ENCODE peak calls at places on chromosomes 7 and 10, in seven cellular contexts. X is AG10803, E is OCI-LY7, M is PC-9, O is AG09309, Y is GM06990, R is adrenal gland. K is an unnamed sample.

GRCh38 chr10:46035923-46036849 is 5.8 kb upstream of the NCOA4 start:
- DNase-seq in X (no peak), Y (no peak), E (no peak), R (peak; percentile 16), M (no peak), O (no peak), K (no peak)

GRCh38 chr10:77084431-77085144 is 553.0 kb downstream of the KCNMA1 start:
- DNase-seq in M (no peak), Y (no peak), O (no peak), R (no peak), X (peak; percentile 4), E (no peak), K (no peak)

GRCh38 chr10:95480901-95481491 is 80.2 kb downstream of the SORBS1 start:
- DNase-seq in R (no peak), M (no peak), Y (no peak), E (no peak), O (no peak), X (no peak), K (no peak)

GRCh38 chr7:85094046-85094720 is 92.7 kb downstream of the SEMA3D start:
- DNase-seq in R (no peak), E (no peak), X (no peak), O (no peak), Y (no peak), M (no peak), K (no peak)

GRCh38 chr10:22481687-22482539 is 136.6 kb downstream of the SPAG6 start:
- DNase-seq in Y (no peak), E (no peak), R (no peak), X (peak; percentile 17), M (no peak), O (no peak), K (no peak)

GRCh38 chr7:12629816-12630614 is 57.4 kb upstream of the ARL4A start:
- DNase-seq in O (no peak), X (no peak), R (no peak), Y (no peak), E (no peak), M (no peak), K (no peak)

GRCh38 chr10:71727429-71728217 is 8.0 kb upstream of the C10orf105 start:
- DNase-seq in E (peak; percentile 92), O (no peak), Y (peak; percentile 81), M (peak; percentile 60), R (peak; percentile 76), X (peak; percentile 59), K (peak; percentile 94)

GRCh38 chr10:22133640-22134624 is 83.9 kb downstream of the EBLN1 start:
- DNase-seq in Y (peak; percentile 6), O (no peak), R (no peak), E (peak; percentile 56), M (no peak), X (no peak), K (peak; percentile 46)

GRCh38 chr7:35576037-35576573 is 118.8 kb downstream of the HERPUD2 start:
- DNase-seq in R (no peak), M (no peak), Y (no peak), O (no peak), X (no peak), E (no peak), K (no peak)

GRCh38 chr7:37698271-37698670 is 14.7 kb downstream of the GPR141 start:
- DNase-seq in X (no peak), Y (no peak), R (no peak), M (no peak), E (no peak), O (no peak), K (peak; percentile 19)

GRCh38 chr10:15796762-15797161 is 63.5 kb downstream of the MINDY3 start:
- DNase-seq in R (no peak), O (no peak), X (no peak), E (no peak), M (no peak), Y (no peak), K (no peak)

GRCh38 chr7:129989466-129989865 is 36.7 kb upstream of the UBE2H start:
- DNase-seq in Y (peak; percentile 60), R (no peak), E (no peak), O (no peak), X (no peak), M (peak; percentile 65), K (peak; percentile 82)

GRCh38 chr7:120981888-120982615 is 6.5 kb upstream of the CPED1 start:
- DNase-seq in M (no peak), Y (no peak), X (peak; percentile 84), E (no peak), O (peak; percentile 52), R (no peak), K (no peak)

GRCh38 chr10:58742141-58742540 is 229.5 kb downstream of the BICC1 start:
- DNase-seq in R (no peak), O (no peak), X (no peak), E (no peak), M (no peak), Y (no peak), K (no peak)

GRCh38 chr10:5565671-5566581 is 41.2 kb downstream of the CALML3 start:
- DNase-seq in M (no peak), Y (no peak), E (no peak), O (peak; percentile 55), R (no peak), X (peak; percentile 82), K (no peak)

GRCh38 chr10:79026806-79027146 is 42.0 kb upstream of the ZMIZ1 start:
- DNase-seq in Y (no peak), E (no peak), O (no peak), X (no peak), R (no peak), M (no peak), K (no peak)

GRCh38 chr7:31311465-31312074 is 29.0 kb downstream of the NEUROD6 start:
- DNase-seq in M (no peak), E (no peak), R (no peak), X (no peak), Y (no peak), O (no peak), K (no peak)

GRCh38 chr10:33005322-33006282 is 47.6 kb upstream of the ITGB1 start:
- DNase-seq in R (peak; percentile 83), E (peak; percentile 62), M (peak; percentile 92), X (peak; percentile 97), Y (no peak), O (peak; percentile 97), K (peak; percentile 44)

GRCh38 chr10:124557648-124558338 is 96.2 kb downstream of the LHPP start:
- DNase-seq in Y (no peak), O (no peak), R (no peak), E (no peak), M (no peak), X (no peak), K (no peak)

GRCh38 chr7:69597278-69598076 is 798 bp upstream of the AUTS2 start:
- DNase-seq in X (peak; percentile 17), M (no peak), O (no peak), E (peak; percentile 48), Y (peak; percentile 59), R (peak; percentile 56), K (peak; percentile 9)

GRCh38 chr10:98299341-98299740 is 31.3 kb upstream of the LOXL4 start:
- DNase-seq in R (no peak), Y (no peak), O (no peak), E (no peak), X (no peak), M (no peak), K (no peak)

GRCh38 chr10:14048930-14049613 is 281.7 kb downstream of the FRMD4A start:
- DNase-seq in E (no peak), O (no peak), Y (no peak), M (no peak), R (no peak), X (no peak), K (peak; percentile 51)

GRCh38 chr10:92832998-92833642 is 15.2 kb upstream of the EXOC6 start:
- DNase-seq in R (no peak), Y (no peak), X (no peak), M (no peak), O (no peak), E (no peak), K (peak; percentile 21)

GRCh38 chr7:17374654-17375053 is 76.2 kb downstream of the AHR start:
- DNase-seq in M (no peak), E (no peak), X (peak; percentile 9), R (no peak), Y (no peak), O (no peak), K (no peak)
- H3K4me3 ChIP-seq in M (no peak overlapping the region), E (no peak overlapping the region), X (no peak overlapping the region), R (no peak overlapping the region), Y (no peak overlapping the region), O (no peak overlapping the region), K (no peak overlapping the region)

DNA sequence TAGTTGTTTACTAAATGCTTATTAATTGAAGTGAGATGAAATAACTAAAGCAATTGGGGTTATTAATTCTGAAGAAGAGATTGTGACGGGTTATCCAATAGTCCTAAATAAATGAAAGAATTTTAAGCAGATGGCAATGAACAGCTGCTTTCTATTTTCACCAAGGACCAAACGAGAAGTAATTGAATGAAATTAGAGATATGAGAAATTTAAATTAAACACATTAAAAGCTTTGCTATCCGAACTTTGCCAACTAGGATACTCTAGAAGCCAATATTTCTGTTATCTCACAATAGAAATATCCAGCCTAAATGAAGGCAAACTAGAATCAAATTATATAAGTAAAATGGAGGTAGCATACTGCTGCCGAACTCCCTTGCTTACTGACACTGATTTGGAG is 103.2 kb downstream of the GPR37 start:
- DNase-seq in O (no peak), M (no peak), R (no peak), E (no peak), Y (no peak), X (no peak), K (no peak)
- TF ChIP-seq CTCF in O (no peak), M (no peak), R (no peak), E (no peak), Y (no peak), X (no peak), K (no peak)

GRCh38 chr7:1948377-1948796 is 278.3 kb downstream of the ELFN1 start:
- DNase-seq in E (no peak), Y (no peak), R (no peak), O (no peak), X (no peak), M (no peak), K (no peak)

GRCh38 chr7:1945558-1945957 is 275.5 kb downstream of the ELFN1 start:
- DNase-seq in O (no peak), Y (no peak), E (no peak), M (no peak), X (no peak), R (no peak), K (no peak)

GRCh38 chr7:1946025-1946424 is 275.9 kb downstream of the ELFN1 start:
- DNase-seq in E (no peak), M (no peak), R (no peak), X (no peak), O (no peak), Y (no peak), K (no peak)

GRCh38 chr7:1947586-1948217 is 277.6 kb downstream of the ELFN1 start:
- DNase-seq in O (no peak), Y (no peak), R (no peak), E (no peak), X (no peak), M (no peak), K (no peak)

GRCh38 chr7:1946461-1947450 is 276.7 kb downstream of the ELFN1 start:
- DNase-seq in X (no peak), R (no peak), M (no peak), O (no peak), E (no peak), Y (no peak), K (no peak)
- H3K4me3 ChIP-seq in X (no peak overlapping the region), R (no peak overlapping the region), M (no peak overlapping the region), O (no peak overlapping the region), E (no peak overlapping the region), Y (no peak overlapping the region), K (no peak overlapping the region)

DNA sequence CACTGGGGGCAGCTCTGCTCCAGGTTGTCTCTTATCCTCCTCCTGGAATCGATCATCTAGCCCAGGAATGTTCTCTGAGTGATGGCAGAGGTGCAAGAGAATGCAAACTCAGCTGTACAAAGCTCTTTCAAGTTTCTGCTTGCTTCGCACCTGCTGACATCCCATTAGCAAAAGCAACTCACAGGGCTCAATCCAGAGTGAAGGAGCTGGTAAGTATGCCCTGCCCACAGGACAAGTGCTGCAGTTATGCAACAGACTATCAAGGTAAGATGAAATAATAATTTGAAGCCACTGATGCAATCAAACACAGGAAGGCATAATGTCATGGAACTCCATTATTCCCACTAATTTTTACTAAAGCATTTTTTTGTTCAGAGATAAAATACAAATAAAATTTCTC is 122.2 kb downstream of the GRM3 start:
- DNase-seq in X (no peak), O (no peak), M (no peak), R (no peak), E (no peak), Y (no peak), K (no peak)
- TF ChIP-seq CTCF in X (no peak), O (no peak), M (no peak), R (no peak), E (no peak), Y (no peak), K (no peak)

K was measured in GM12865.